ENCODE peak calls at places on chromosome 13, in ten cellular contexts. U, O, N, W, Z, L, E, Y, Q and F are unnamed samples.

GRCh38 chr13:107375701-107376350 is 807.9 kb upstream of the ARGLU1 start:
- DNase-seq in E (no peak), Y (no peak), W (no peak), L (no peak), Z (no peak), U (no peak), O (no peak), Q (no peak), N (no peak), F (no peak)

GRCh38 chr13:46687810-46688209 is 109.2 kb downstream of the ESD start:
- DNase-seq in U (no peak), Z (peak), O (no peak), Q (no peak), Y (peak), L (no peak), N (no peak), E (no peak), W (no peak), F (no peak)

GRCh38 chr13:46288570-46289259 is 77.0 kb downstream of the LRRC63 start:
- DNase-seq in O (no peak), L (no peak), E (no peak), Y (no peak), U (no peak), W (no peak), N (no peak), Z (peak), Q (no peak), F (no peak)

GRCh38 chr13:78604782-78605611 is 1.6 kb upstream of the POU4F1 start:
- DNase-seq in U (no peak), L (no peak), Q (no peak), Z (no peak), O (no peak), N (no peak), W (no peak), E (no peak), Y (no peak), F (no peak)

GRCh38 chr13:69168436-69168835 is 939.2 kb upstream of the ATXN8OS start:
- DNase-seq in Z (no peak), W (no peak), Y (no peak), U (no peak), N (no peak), O (no peak), E (no peak), Q (no peak), L (no peak), F (no peak)

GRCh38 chr13:25136872-25137623 is 35.0 kb downstream of the AMER2 start:
- DNase-seq in Q (no peak), L (no peak), W (no peak), O (no peak), Z (no peak), U (no peak), Y (no peak), N (no peak), E (no peak), F (no peak)

GRCh38 chr13:35857769-35858168 is 273.4 kb downstream of the DCLK1 start:
- DNase-seq in L (no peak), U (no peak), Q (peak), E (no peak), Z (peak), Y (no peak), N (no peak), W (no peak), O (no peak), F (no peak)

GRCh38 chr13:95128045-95128643 is 173.1 kb downstream of the ABCC4 start:
- DNase-seq in L (no peak), W (no peak), Y (no peak), E (no peak), Z (no peak), O (no peak), N (no peak), U (no peak), Q (no peak), F (no peak)

GRCh38 chr13:79522583-79522982 is 41.6 kb downstream of the NDFIP2 start:
- DNase-seq in E (no peak), Z (peak), O (no peak), W (no peak), L (peak), Y (no peak), U (no peak), N (no peak), Q (no peak), F (no peak)

GRCh38 chr13:95677564-95678386 is 836 bp downstream of the DNAJC3 start:
- DNase-seq in Q (no peak), L (peak), Z (peak), W (no peak), O (no peak), E (no peak), N (peak), U (peak), Y (no peak), F (no peak)

GRCh38 chr13:33119886-33120543 is 103.8 kb downstream of the KL start:
- DNase-seq in E (no peak), N (no peak), Y (no peak), W (no peak), U (no peak), O (no peak), Q (no peak), L (no peak), Z (no peak), F (no peak)

GRCh38 chr13:51457086-51457485 is 4.2 kb upstream of the INTS6 start:
- DNase-seq in E (no peak), N (no peak), O (no peak), U (no peak), W (no peak), Q (no peak), Y (no peak), Z (no peak), L (no peak), F (no peak)

GRCh38 chr13:73464758-73465628 is 406.2 kb downstream of the KLF5 start:
- DNase-seq in L (no peak), E (no peak), W (no peak), O (no peak), Q (no peak), U (no peak), Z (no peak), N (peak), Y (no peak), F (no peak)

GRCh38 chr13:32472194-32472621 is 44.3 kb upstream of the N4BP2L1 start:
- DNase-seq in O (no peak), Z (peak), N (no peak), Q (no peak), U (no peak), Y (no peak), E (no peak), L (no peak), W (no peak), F (no peak)

GRCh38 chr13:102138635-102139225 is 263.1 kb downstream of the FGF14 start:
- DNase-seq in Z (no peak), O (no peak), Y (no peak), N (no peak), Q (no peak), L (no peak), W (no peak), U (no peak), E (no peak), F (no peak)

GRCh38 chr13:68173111-68173510 is 943.0 kb upstream of the PCDH9 start:
- DNase-seq in E (no peak), W (no peak), Q (no peak), O (no peak), Y (no peak), L (no peak), U (no peak), Z (no peak), N (no peak), F (no peak)

DNA sequence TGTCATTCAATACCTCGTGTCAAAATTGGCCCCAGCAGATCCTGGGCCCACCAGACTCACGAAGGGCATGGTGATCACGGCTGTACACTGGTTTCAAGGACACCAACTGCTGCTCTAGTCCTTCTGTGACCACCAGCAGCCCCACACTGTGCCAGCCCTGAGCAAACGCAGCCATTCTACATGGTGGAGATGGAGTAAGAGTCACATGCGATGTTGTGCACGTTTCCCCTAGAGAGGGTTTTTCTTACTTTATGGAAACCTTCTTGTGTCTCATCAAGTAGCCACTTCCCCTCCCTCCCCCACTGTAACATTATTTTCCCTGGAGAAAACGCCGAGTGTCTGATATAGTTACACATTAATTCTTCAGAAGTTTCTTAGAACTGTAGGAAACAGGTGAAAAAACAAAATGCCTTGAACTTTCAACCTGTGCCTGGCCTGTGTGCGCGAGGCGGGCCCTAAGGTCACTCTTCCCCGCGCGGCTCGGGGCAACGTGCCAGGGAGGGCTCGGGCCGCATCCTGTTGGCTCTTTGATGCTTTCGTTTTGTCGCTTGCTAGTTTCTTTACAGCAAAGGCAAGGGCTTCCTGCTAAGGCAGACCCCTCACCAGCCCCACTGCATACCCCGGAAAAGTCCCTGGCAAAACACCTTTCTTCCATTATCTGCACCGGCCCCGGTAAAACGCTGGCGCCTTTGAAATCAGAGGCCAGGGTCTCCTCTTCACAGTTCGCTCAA is 44.6 kb downstream of the GGACT start:
- DNase-seq in N (no peak), E (no peak), W (no peak), O (no peak), U (no peak), Z (no peak), Y (no peak), Q (no peak), L (no peak), F (no peak)
- H3K4me3 ChIP-seq in N (no peak), E (no peak), W (peak), O (peak), U (no peak), Z (no peak), Y (no peak), Q (no peak), L (no peak), F (no peak)

DNA sequence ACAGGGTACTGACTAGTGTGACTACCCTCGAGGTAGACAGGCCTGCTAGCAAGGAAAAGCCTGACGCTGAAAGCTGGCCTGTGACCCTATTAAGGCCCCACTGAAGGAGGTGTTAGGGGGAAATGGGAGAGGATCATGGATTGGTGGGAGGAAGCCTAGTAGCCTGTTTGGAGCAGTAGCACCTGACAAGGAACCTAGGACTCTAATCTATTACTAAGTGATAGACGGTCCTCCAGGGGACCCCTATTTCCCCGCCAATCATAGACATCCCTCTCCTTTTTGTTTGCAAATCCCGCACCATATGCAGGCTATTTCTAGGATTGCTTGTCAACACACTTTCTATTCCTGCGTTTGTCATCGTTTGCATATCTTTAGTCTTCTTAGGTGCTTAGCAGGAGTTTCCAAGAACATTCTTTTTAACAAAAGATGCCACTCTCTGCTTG is 1338.8 kb upstream of the MIR17HG start:
- DNase-seq in U (no peak), Z (no peak), O (no peak), W (no peak), Q (no peak), Y (no peak), N (no peak), E (no peak), L (no peak), F (no peak)
- H3K4me3 ChIP-seq in U (no peak), Z (no peak), O (no peak), W (no peak), Q (no peak), Y (no peak), N (no peak), E (no peak), L (no peak), F (no peak)

GRCh38 chr13:27790523-27790922 is 1.8 kb upstream of the GSX1 start:
- DNase-seq in Y (no peak), W (no peak), Q (no peak), Z (no peak), U (no peak), N (no peak), L (no peak), E (no peak), O (no peak), F (no peak)

GRCh38 chr13:27791146-27791900 is 960 bp upstream of the GSX1 start:
- DNase-seq in W (no peak), U (no peak), L (no peak), Q (no peak), N (no peak), Y (no peak), E (no peak), Z (no peak), O (no peak), F (no peak)

GRCh38 chr13:27789495-27790303 is 2.6 kb upstream of the GSX1 start:
- DNase-seq in E (no peak), N (no peak), Y (no peak), W (peak), Q (no peak), O (no peak), Z (no peak), U (no peak), L (no peak), F (no peak)

GRCh38 chr13:27788271-27788670 is 4.0 kb upstream of the GSX1 start:
- DNase-seq in W (no peak), E (no peak), N (no peak), U (no peak), L (no peak), Z (no peak), O (no peak), Q (no peak), Y (no peak), F (no peak)

DNA sequence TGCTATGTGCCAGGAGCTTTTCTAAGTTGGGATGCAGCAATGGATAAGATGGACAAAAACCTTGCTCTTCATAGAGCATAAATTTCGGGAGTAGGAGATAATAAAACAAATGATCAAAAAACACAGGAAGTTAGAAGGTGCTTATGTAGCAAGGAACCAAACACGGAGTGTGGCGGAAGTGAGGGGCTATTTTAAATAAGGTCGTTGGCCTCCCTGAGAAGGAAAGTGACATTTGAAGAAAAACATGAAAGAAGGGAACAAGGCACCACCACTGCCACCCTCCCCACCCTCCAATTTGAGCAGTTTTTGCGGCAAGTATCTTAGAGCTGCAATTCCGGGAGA is 3.2 kb upstream of the GSX1 start:
- DNase-seq in E (no peak), W (no peak), Y (no peak), Q (no peak), N (no peak), O (no peak), L (no peak), Z (no peak), U (no peak), F (no peak)
- H3K4me3 ChIP-seq in E (no peak), W (no peak), Y (no peak), Q (no peak), N (peak), O (no peak), L (no peak), Z (no peak), U (peak), F (no peak)

GRCh38 chr13:98494769-98495168 is 82.1 kb downstream of the STK24 start:
- DNase-seq in Z (no peak), L (no peak), W (no peak), O (no peak), Q (no peak), Y (no peak), N (no peak), U (no peak), E (no peak), F (no peak)

GRCh38 chr13:98496239-98496668 is 80.7 kb downstream of the STK24 start:
- DNase-seq in Q (no peak), L (peak), Y (no peak), Z (no peak), U (no peak), O (peak), W (no peak), N (peak), E (no peak), F (no peak)

GRCh38 chr13:98493035-98493401 is 83.9 kb downstream of the STK24 start:
- DNase-seq in U (no peak), L (no peak), W (no peak), Y (no peak), Z (no peak), N (no peak), O (no peak), Q (no peak), E (no peak), F (no peak)

GRCh38 chr13:98496966-98497365 is 79.9 kb downstream of the STK24 start:
- DNase-seq in W (no peak), U (no peak), Y (no peak), Z (no peak), E (no peak), L (no peak), N (no peak), O (no peak), Q (no peak), F (no peak)

DNA sequence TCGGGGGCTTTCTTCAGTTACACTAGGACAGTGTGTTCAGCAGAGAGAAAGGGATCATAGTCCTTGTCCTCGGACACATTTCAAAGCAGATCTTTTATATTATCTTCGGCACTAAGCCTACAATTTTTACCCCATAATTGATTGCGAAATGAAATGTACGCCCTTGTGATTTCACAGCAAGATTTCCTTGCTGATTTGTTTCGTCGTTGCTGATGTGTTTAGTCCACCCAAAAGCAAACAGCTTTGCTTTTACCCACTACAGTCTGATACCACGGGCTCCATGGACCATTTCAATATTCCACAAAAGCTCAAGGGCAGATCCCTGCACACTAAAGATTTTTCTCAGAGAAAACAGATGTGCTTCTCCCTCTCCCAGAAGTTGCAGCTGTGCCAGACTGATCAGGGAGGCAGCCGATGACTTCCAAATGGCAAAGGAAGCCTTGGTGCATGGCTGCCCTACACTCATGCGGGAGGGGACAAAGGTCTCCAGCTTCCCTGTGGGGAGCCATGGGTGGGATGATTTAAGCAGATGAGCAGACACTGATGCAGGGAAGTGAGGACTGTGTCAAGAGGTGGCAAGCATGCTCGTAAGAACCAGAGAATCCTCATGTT is 81.2 kb downstream of the STK24 start:
- DNase-seq in Z (no peak), W (no peak), Q (no peak), Y (no peak), O (no peak), U (no peak), L (no peak), E (no peak), N (no peak), F (no peak)
- H3K4me3 ChIP-seq in Z (no peak), W (no peak), Q (no peak), Y (no peak), O (no peak), U (no peak), L (no peak), E (no peak), N (no peak), F (no peak)

GRCh38 chr13:113838711-113839201 is 25.1 kb downstream of the GAS6 start:
- DNase-seq in W (no peak), O (peak), Z (no peak), L (no peak), Q (no peak), E (no peak), U (no peak), Y (no peak), N (no peak), F (peak)
- H3K4me3 ChIP-seq in W (no peak), O (peak), Z (peak), L (no peak), Q (no peak), E (peak), U (no peak), Y (no peak), N (no peak), F (no peak)

DNA sequence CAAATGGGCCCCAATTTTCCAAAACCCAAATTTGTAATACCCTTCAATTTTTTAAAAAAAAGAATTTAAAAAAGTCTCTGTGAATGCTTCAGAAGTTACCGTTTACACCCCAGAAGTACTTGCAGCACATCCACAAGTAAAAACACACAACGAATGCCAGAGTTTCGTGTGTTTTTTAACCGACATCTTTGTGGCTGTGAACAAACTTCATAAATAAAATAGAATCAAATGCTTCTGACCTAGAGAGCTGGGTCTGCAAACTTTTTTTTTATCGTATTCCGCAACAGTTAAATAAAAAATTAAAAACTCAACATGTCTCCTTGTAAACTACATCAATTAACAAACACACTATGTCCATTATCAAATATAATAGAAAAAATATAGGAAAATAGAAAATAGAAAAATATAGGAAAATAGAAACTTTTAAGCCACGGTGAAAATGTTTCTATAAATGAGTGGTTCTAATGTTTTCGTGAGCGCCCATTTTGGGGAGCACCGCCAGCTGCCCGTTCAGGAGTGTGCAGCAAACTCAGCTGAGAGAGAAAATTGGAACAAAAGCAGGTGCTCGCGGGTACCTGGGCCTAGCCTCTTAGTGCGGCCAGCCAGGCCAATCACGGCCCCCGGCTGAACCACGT is 384 bp upstream of the PDX1 start:
- DNase-seq in Q (no peak), N (no peak), U (no peak), W (no peak), Z (no peak), L (no peak), E (no peak), O (no peak), Y (no peak), F (no peak)
- H3K4me3 ChIP-seq in Q (no peak), N (peak), U (no peak), W (peak), Z (no peak), L (no peak), E (no peak), O (peak), Y (no peak), F (peak)

DNA sequence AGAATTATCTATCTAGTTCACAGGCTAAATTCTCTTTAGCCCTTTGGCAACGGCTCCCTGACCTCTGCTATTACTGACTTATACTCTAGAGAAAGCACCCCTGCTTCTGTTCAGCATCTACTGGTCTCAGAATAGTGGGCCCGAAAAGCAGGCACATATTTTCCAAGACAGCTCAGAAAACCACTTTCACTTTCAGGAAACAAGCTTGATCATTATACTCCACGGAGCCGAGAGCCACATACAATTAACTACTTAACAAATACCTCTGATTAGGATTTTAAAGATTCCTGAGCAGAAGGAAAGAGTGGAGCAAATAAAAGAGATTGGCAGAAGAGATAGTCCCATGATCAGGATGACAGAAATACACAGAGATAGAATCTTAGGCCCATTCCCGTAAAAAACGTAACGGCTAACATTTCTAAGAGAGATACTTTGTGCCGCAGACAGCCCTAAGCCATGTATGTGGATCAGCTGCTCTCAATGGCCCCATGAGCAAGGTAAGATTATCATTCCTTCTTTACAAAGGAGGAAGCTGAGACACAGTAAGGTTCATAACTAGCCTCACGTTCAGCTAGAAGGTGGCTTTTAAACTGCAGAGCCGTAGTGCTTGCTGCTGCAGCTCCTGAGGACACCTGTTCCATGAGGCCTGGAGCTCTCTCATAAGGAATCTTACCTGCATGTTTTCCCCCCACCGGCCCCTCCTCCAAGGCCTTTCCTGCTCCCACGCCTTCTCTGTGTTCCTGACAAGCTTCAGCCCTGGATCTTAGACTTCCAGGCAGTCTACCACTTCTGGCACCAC is 227.2 kb downstream of the FOXO1 start:
- DNase-seq in Z (peak), N (no peak), W (no peak), Q (peak), L (no peak), O (no peak), U (no peak), E (no peak), Y (no peak), F (no peak)
- H3K4me3 ChIP-seq in Z (no peak), N (no peak), W (no peak), Q (no peak), L (no peak), O (peak), U (peak), E (no peak), Y (no peak), F (no peak)